ENCODE peak calls at places on chromosome 11, in six cellular contexts. One of them, this sample, is unnamed.

GRCh38 chr11:86115542-86116385 is 46.9 kb upstream of the PICALM start:
- DNase-seq in mesothelial cell of epicardium: no peak
- DNase-seq in PC-3: peak
- DNase-seq in fibroblast of villous mesenchyme: no peak
- DNase-seq in activated CD8-positive, alpha-beta T cell treated with anti-CD3 and anti-CD28 coated beads for 36 hours: no peak
- DNase-seq in endothelial cell: no peak
- DNase-seq in this sample: no peak

GRCh38 chr11:27496461-27496860 is 10.1 kb downstream of the LIN7C start:
- DNase-seq in mesothelial cell of epicardium: no peak
- DNase-seq in PC-3: no peak
- DNase-seq in fibroblast of villous mesenchyme: peak
- DNase-seq in activated CD8-positive, alpha-beta T cell treated with anti-CD3 and anti-CD28 coated beads for 36 hours: no peak
- DNase-seq in endothelial cell: no peak
- DNase-seq in this sample: no peak

GRCh38 chr11:57335023-57335342 is 709 bp downstream of the SSRP1 start:
- DNase-seq in mesothelial cell of epicardium: no peak
- DNase-seq in PC-3: no peak
- DNase-seq in fibroblast of villous mesenchyme: no peak
- DNase-seq in activated CD8-positive, alpha-beta T cell treated with anti-CD3 and anti-CD28 coated beads for 36 hours: no peak
- DNase-seq in endothelial cell: no peak
- DNase-seq in this sample: no peak

GRCh38 chr11:34926101-34926830 is 9.8 kb downstream of the PDHX start:
- DNase-seq in mesothelial cell of epicardium: no peak
- DNase-seq in PC-3: peak
- DNase-seq in fibroblast of villous mesenchyme: peak
- DNase-seq in activated CD8-positive, alpha-beta T cell treated with anti-CD3 and anti-CD28 coated beads for 36 hours: no peak
- DNase-seq in endothelial cell: peak
- DNase-seq in this sample: no peak

GRCh38 chr11:87604350-87604749 is 566.6 kb downstream of the TMEM135 start:
- DNase-seq in mesothelial cell of epicardium: no peak
- DNase-seq in PC-3: no peak
- DNase-seq in fibroblast of villous mesenchyme: no peak
- DNase-seq in activated CD8-positive, alpha-beta T cell treated with anti-CD3 and anti-CD28 coated beads for 36 hours: no peak
- DNase-seq in endothelial cell: no peak
- DNase-seq in this sample: no peak

GRCh38 chr11:88695701-88696414 is 358.3 kb upstream of the CTSC start:
- DNase-seq in mesothelial cell of epicardium: no peak
- DNase-seq in PC-3: no peak
- DNase-seq in fibroblast of villous mesenchyme: no peak
- DNase-seq in activated CD8-positive, alpha-beta T cell treated with anti-CD3 and anti-CD28 coated beads for 36 hours: no peak
- DNase-seq in endothelial cell: no peak
- DNase-seq in this sample: no peak

GRCh38 chr11:35115688-35116030 is 23.3 kb upstream of the CD44 start:
- DNase-seq in mesothelial cell of epicardium: no peak
- DNase-seq in PC-3: no peak
- DNase-seq in fibroblast of villous mesenchyme: peak
- DNase-seq in activated CD8-positive, alpha-beta T cell treated with anti-CD3 and anti-CD28 coated beads for 36 hours: no peak
- DNase-seq in endothelial cell: no peak
- DNase-seq in this sample: no peak

GRCh38 chr11:45857834-45858492 is 10.7 kb downstream of the CRY2 start:
- DNase-seq in mesothelial cell of epicardium: no peak
- DNase-seq in PC-3: no peak
- DNase-seq in fibroblast of villous mesenchyme: peak
- DNase-seq in activated CD8-positive, alpha-beta T cell treated with anti-CD3 and anti-CD28 coated beads for 36 hours: no peak
- DNase-seq in endothelial cell: no peak
- DNase-seq in this sample: no peak

GRCh38 chr11:69014084-69014935 is 1.3 kb upstream of the MRGPRF start:
- DNase-seq in mesothelial cell of epicardium: no peak
- DNase-seq in PC-3: no peak
- DNase-seq in fibroblast of villous mesenchyme: peak
- DNase-seq in activated CD8-positive, alpha-beta T cell treated with anti-CD3 and anti-CD28 coated beads for 36 hours: no peak
- DNase-seq in endothelial cell: no peak
- DNase-seq in this sample: no peak

GRCh38 chr11:45411221-45411946 is 125.2 kb upstream of the SYT13 start:
- DNase-seq in mesothelial cell of epicardium: no peak
- DNase-seq in PC-3: no peak
- DNase-seq in fibroblast of villous mesenchyme: peak
- DNase-seq in activated CD8-positive, alpha-beta T cell treated with anti-CD3 and anti-CD28 coated beads for 36 hours: no peak
- DNase-seq in endothelial cell: no peak
- DNase-seq in this sample: no peak

GRCh38 chr11:13215157-13215556 is 62.4 kb upstream of the BMAL1 start:
- DNase-seq in mesothelial cell of epicardium: no peak
- DNase-seq in PC-3: peak
- DNase-seq in fibroblast of villous mesenchyme: peak
- DNase-seq in activated CD8-positive, alpha-beta T cell treated with anti-CD3 and anti-CD28 coated beads for 36 hours: no peak
- DNase-seq in endothelial cell: no peak
- DNase-seq in this sample: no peak

GRCh38 chr11:92811341-92811740 is 158.1 kb upstream of the MTNR1B start:
- DNase-seq in mesothelial cell of epicardium: no peak
- DNase-seq in PC-3: no peak
- DNase-seq in fibroblast of villous mesenchyme: no peak
- DNase-seq in activated CD8-positive, alpha-beta T cell treated with anti-CD3 and anti-CD28 coated beads for 36 hours: no peak
- DNase-seq in endothelial cell: no peak
- DNase-seq in this sample: no peak

GRCh38 chr11:4645974-4646373 is 2.2 kb downstream of the OR51E1 start:
- DNase-seq in mesothelial cell of epicardium: no peak
- DNase-seq in PC-3: no peak
- DNase-seq in fibroblast of villous mesenchyme: no peak
- DNase-seq in activated CD8-positive, alpha-beta T cell treated with anti-CD3 and anti-CD28 coated beads for 36 hours: no peak
- DNase-seq in endothelial cell: no peak
- DNase-seq in this sample: no peak

GRCh38 chr11:122671270-122671906 is 15.9 kb downstream of the UBASH3B start:
- DNase-seq in mesothelial cell of epicardium: no peak
- DNase-seq in PC-3: no peak
- DNase-seq in fibroblast of villous mesenchyme: peak
- DNase-seq in activated CD8-positive, alpha-beta T cell treated with anti-CD3 and anti-CD28 coated beads for 36 hours: no peak
- DNase-seq in endothelial cell: no peak
- DNase-seq in this sample: no peak

GRCh38 chr11:75342966-75343870 is 8.2 kb downstream of the ARRB1 start:
- DNase-seq in mesothelial cell of epicardium: no peak
- DNase-seq in PC-3: peak
- DNase-seq in fibroblast of villous mesenchyme: peak
- DNase-seq in activated CD8-positive, alpha-beta T cell treated with anti-CD3 and anti-CD28 coated beads for 36 hours: no peak
- DNase-seq in endothelial cell: no peak
- DNase-seq in this sample: no peak

GRCh38 chr11:64607381-64608259 is 16.6 kb downstream of the SLC22A12 start:
- DNase-seq in mesothelial cell of epicardium: no peak
- DNase-seq in PC-3: peak
- DNase-seq in fibroblast of villous mesenchyme: peak
- DNase-seq in activated CD8-positive, alpha-beta T cell treated with anti-CD3 and anti-CD28 coated beads for 36 hours: no peak
- DNase-seq in endothelial cell: no peak
- DNase-seq in this sample: no peak

GRCh38 chr11:44634401-44635281 is 69.2 kb downstream of the CD82 start:
- DNase-seq in mesothelial cell of epicardium: peak
- DNase-seq in PC-3: peak
- DNase-seq in fibroblast of villous mesenchyme: peak
- DNase-seq in activated CD8-positive, alpha-beta T cell treated with anti-CD3 and anti-CD28 coated beads for 36 hours: peak
- DNase-seq in endothelial cell: no peak
- DNase-seq in this sample: peak

GRCh38 chr11:47943721-47944554 is 36.4 kb upstream of the PTPRJ start:
- DNase-seq in mesothelial cell of epicardium: no peak
- DNase-seq in PC-3: no peak
- DNase-seq in fibroblast of villous mesenchyme: no peak
- DNase-seq in activated CD8-positive, alpha-beta T cell treated with anti-CD3 and anti-CD28 coated beads for 36 hours: no peak
- DNase-seq in endothelial cell: no peak
- DNase-seq in this sample: no peak

GRCh38 chr11:119585038-119585666 is 143.8 kb downstream of the NECTIN1 start:
- DNase-seq in mesothelial cell of epicardium: no peak
- DNase-seq in PC-3: peak
- DNase-seq in fibroblast of villous mesenchyme: no peak
- DNase-seq in activated CD8-positive, alpha-beta T cell treated with anti-CD3 and anti-CD28 coated beads for 36 hours: no peak
- DNase-seq in endothelial cell: peak
- DNase-seq in this sample: no peak

GRCh38 chr11:111303476-111303875 is 5.1 kb downstream of the POU2AF3 start:
- DNase-seq in mesothelial cell of epicardium: no peak
- DNase-seq in PC-3: peak
- DNase-seq in fibroblast of villous mesenchyme: no peak
- DNase-seq in activated CD8-positive, alpha-beta T cell treated with anti-CD3 and anti-CD28 coated beads for 36 hours: no peak
- DNase-seq in endothelial cell: no peak
- DNase-seq in this sample: no peak

GRCh38 chr11:14454861-14455632 is 44.6 kb downstream of the COPB1 start:
- DNase-seq in mesothelial cell of epicardium: no peak
- DNase-seq in PC-3: peak
- DNase-seq in fibroblast of villous mesenchyme: peak
- DNase-seq in activated CD8-positive, alpha-beta T cell treated with anti-CD3 and anti-CD28 coated beads for 36 hours: no peak
- DNase-seq in endothelial cell: no peak
- DNase-seq in this sample: no peak

GRCh38 chr11:130001491-130002351 is 914 bp downstream of the PRDM10 start:
- DNase-seq in mesothelial cell of epicardium: peak
- DNase-seq in PC-3: peak
- DNase-seq in fibroblast of villous mesenchyme: peak
- DNase-seq in activated CD8-positive, alpha-beta T cell treated with anti-CD3 and anti-CD28 coated beads for 36 hours: peak
- DNase-seq in endothelial cell: no peak
- DNase-seq in this sample: no peak

GRCh38 chr11:9384535-9385287 is at the start of gene IPO7:
- DNase-seq in mesothelial cell of epicardium: peak
- DNase-seq in PC-3: peak
- DNase-seq in fibroblast of villous mesenchyme: peak
- DNase-seq in activated CD8-positive, alpha-beta T cell treated with anti-CD3 and anti-CD28 coated beads for 36 hours: peak
- DNase-seq in endothelial cell: peak
- DNase-seq in this sample: peak
- TF ChIP-seq CTCF in mesothelial cell of epicardium: no peak
- TF ChIP-seq CTCF in PC-3: peak
- TF ChIP-seq CTCF in fibroblast of villous mesenchyme: peak
- TF ChIP-seq CTCF in activated CD8-positive, alpha-beta T cell treated with anti-CD3 and anti-CD28 coated beads for 36 hours: no peak
- TF ChIP-seq CTCF in endothelial cell: no peak
- TF ChIP-seq CTCF in this sample: peak

DNA sequence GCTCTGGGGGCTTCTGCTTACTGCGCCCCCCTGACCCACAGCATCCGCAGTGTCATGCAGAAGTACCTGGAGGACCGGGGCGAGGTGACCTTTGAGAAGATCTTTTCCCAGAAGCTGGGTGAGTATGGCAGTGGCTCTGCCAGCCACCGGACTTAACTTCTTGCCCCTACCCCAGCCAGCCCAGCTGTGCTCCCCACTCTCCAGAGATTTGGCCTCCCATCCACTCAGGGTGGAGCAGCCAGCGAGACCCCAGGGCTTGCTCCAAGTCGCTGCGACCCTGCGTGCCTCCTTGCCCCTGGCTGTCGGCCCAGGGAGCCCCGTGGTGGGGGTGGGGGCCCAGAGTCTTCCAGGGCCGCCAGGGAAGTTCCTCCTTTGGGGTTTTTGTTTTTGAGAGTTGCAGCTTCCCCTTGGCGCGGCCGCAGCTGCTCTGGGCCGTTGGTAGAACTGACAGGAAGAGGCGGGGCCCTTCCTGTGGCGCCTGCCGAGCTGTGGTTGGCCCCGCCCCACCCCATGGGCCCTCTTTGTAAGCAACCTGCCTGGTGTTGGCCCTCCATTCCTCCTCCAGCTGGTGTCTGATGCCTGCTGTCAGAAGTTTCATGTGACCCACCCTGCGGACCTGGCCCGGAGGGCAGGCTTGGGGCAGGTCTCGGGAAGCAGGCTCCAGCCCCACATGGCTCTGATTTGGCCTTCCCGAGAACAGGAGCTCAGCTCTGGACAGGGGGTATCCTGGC is 11.1 kb downstream of the GRK2 start:
- DNase-seq in mesothelial cell of epicardium: no peak
- DNase-seq in PC-3: no peak
- DNase-seq in fibroblast of villous mesenchyme: peak
- DNase-seq in activated CD8-positive, alpha-beta T cell treated with anti-CD3 and anti-CD28 coated beads for 36 hours: peak
- DNase-seq in endothelial cell: peak
- DNase-seq in this sample: no peak
- TF ChIP-seq CTCF in mesothelial cell of epicardium: no peak
- TF ChIP-seq CTCF in PC-3: no peak
- TF ChIP-seq CTCF in fibroblast of villous mesenchyme: no peak
- TF ChIP-seq CTCF in activated CD8-positive, alpha-beta T cell treated with anti-CD3 and anti-CD28 coated beads for 36 hours: no peak
- TF ChIP-seq CTCF in endothelial cell: no peak
- TF ChIP-seq CTCF in this sample: no peak

GRCh38 chr11:67371199-67371548 is 2.2 kb downstream of the CLCF1 start:
- DNase-seq in mesothelial cell of epicardium: no peak
- DNase-seq in PC-3: no peak
- DNase-seq in fibroblast of villous mesenchyme: peak
- DNase-seq in activated CD8-positive, alpha-beta T cell treated with anti-CD3 and anti-CD28 coated beads for 36 hours: no peak
- DNase-seq in endothelial cell: no peak
- DNase-seq in this sample: no peak

GRCh38 chr11:67372993-67373915 is at the start of gene CLCF1:
- DNase-seq in mesothelial cell of epicardium: no peak
- DNase-seq in PC-3: peak
- DNase-seq in fibroblast of villous mesenchyme: peak
- DNase-seq in activated CD8-positive, alpha-beta T cell treated with anti-CD3 and anti-CD28 coated beads for 36 hours: peak
- DNase-seq in endothelial cell: peak
- DNase-seq in this sample: peak

GRCh38 chr11:67370351-67371076 is 2.9 kb downstream of the CLCF1 start:
- DNase-seq in mesothelial cell of epicardium: no peak
- DNase-seq in PC-3: no peak
- DNase-seq in fibroblast of villous mesenchyme: peak
- DNase-seq in activated CD8-positive, alpha-beta T cell treated with anti-CD3 and anti-CD28 coated beads for 36 hours: no peak
- DNase-seq in endothelial cell: no peak
- DNase-seq in this sample: no peak

GRCh38 chr11:67372232-67372992 is 986 bp downstream of the CLCF1 start:
- DNase-seq in mesothelial cell of epicardium: no peak
- DNase-seq in PC-3: no peak
- DNase-seq in fibroblast of villous mesenchyme: no peak
- DNase-seq in activated CD8-positive, alpha-beta T cell treated with anti-CD3 and anti-CD28 coated beads for 36 hours: no peak
- DNase-seq in endothelial cell: no peak
- DNase-seq in this sample: no peak

GRCh38 chr11:67371549-67372231 is 1.7 kb downstream of the CLCF1 start:
- DNase-seq in mesothelial cell of epicardium: no peak
- DNase-seq in PC-3: peak
- DNase-seq in fibroblast of villous mesenchyme: peak
- DNase-seq in activated CD8-positive, alpha-beta T cell treated with anti-CD3 and anti-CD28 coated beads for 36 hours: peak
- DNase-seq in endothelial cell: peak
- DNase-seq in this sample: no peak
- TF ChIP-seq CTCF in mesothelial cell of epicardium: peak
- TF ChIP-seq CTCF in PC-3: peak
- TF ChIP-seq CTCF in fibroblast of villous mesenchyme: peak
- TF ChIP-seq CTCF in activated CD8-positive, alpha-beta T cell treated with anti-CD3 and anti-CD28 coated beads for 36 hours: peak
- TF ChIP-seq CTCF in endothelial cell: no peak
- TF ChIP-seq CTCF in this sample: peak

DNA sequence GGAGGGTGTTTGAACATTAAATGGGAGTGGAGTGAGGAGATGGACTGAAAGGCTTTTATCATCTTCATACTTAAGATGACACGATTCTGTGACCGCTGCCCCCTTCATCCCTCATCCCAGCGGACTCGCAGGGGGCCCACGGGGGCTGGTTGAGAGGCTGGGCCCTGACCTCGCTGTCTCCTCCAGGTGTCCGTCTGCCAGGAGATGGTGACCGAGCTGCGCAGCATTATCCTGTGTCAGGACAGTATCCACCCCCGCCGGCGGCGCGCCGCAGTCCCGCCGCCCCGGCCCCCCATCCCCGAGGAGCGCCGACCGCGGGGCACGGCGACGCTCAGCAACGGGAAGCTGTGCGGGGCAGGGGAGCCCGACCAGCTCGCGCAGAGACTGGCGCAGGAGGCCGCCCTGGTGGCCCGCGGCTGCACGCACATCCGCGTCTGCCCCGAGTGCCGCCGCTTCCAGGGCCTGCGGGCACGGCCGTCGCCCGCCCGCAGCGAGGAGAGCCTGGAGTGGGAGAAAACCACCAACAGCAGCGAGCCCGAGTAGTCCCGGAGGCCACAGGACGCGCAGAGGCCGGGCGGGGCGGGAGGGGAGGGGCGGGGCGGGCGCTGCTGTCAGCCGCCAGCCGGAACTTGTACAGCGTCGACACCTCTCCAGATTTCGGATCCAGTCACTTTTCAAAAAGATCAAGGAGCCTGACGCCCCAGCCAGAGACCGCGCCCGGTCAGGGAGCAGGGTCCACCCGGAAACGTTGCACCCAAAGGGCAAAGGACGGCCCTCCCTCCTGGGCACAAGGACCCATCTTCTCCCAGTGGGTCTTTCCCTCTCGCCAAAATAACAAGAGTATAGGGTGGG is 38.0 kb upstream of the TBCEL start:
- DNase-seq in mesothelial cell of epicardium: no peak
- DNase-seq in PC-3: peak
- DNase-seq in fibroblast of villous mesenchyme: peak
- DNase-seq in activated CD8-positive, alpha-beta T cell treated with anti-CD3 and anti-CD28 coated beads for 36 hours: peak
- DNase-seq in endothelial cell: peak
- DNase-seq in this sample: no peak
- TF ChIP-seq CTCF in mesothelial cell of epicardium: no peak
- TF ChIP-seq CTCF in PC-3: peak
- TF ChIP-seq CTCF in fibroblast of villous mesenchyme: peak
- TF ChIP-seq CTCF in activated CD8-positive, alpha-beta T cell treated with anti-CD3 and anti-CD28 coated beads for 36 hours: peak
- TF ChIP-seq CTCF in endothelial cell: peak
- TF ChIP-seq CTCF in this sample: no peak

This sample was measured in osteocyte.